ENCODE peak calls at places on chromosomes 6 and 20, in six cellular contexts. One of them, this sample, is unnamed.

GRCh38 chr6:147048930-147049329 is 155.3 kb upstream of the STXBP5 start:
- DNase-seq in stomach: no peak
- DNase-seq in uterus: no peak
- DNase-seq in left lung: no peak
- DNase-seq in effector memory CD4-positive, alpha-beta T cell: no peak
- DNase-seq in AG04450: no peak
- DNase-seq in this sample: no peak

GRCh38 chr6:34028691-34029360 is 117.1 kb downstream of the GRM4 start:
- DNase-seq in stomach: no peak
- DNase-seq in uterus: no peak
- DNase-seq in left lung: no peak
- DNase-seq in effector memory CD4-positive, alpha-beta T cell: no peak
- DNase-seq in AG04450: no peak
- DNase-seq in this sample: no peak

GRCh38 chr6:155510879-155511278 is 55.2 kb upstream of the NOX3 start:
- DNase-seq in stomach: no peak
- DNase-seq in uterus: no peak
- DNase-seq in left lung: no peak
- DNase-seq in effector memory CD4-positive, alpha-beta T cell: no peak
- DNase-seq in AG04450: no peak
- DNase-seq in this sample: no peak

GRCh38 chr6:53524455-53524815 is 20.5 kb downstream of the GCLC start:
- DNase-seq in stomach: no peak
- DNase-seq in uterus: no peak
- DNase-seq in left lung: no peak
- DNase-seq in effector memory CD4-positive, alpha-beta T cell: no peak
- DNase-seq in AG04450: no peak
- DNase-seq in this sample: no peak

GRCh38 chr6:133707456-133707855 is 181.5 kb upstream of the TCF21 start:
- DNase-seq in stomach: no peak
- DNase-seq in uterus: no peak
- DNase-seq in left lung: no peak
- DNase-seq in effector memory CD4-positive, alpha-beta T cell: no peak
- DNase-seq in AG04450: peak
- DNase-seq in this sample: no peak

GRCh38 chr20:38804682-38805501 is 605 bp upstream of the PPP1R16B start:
- DNase-seq in stomach: peak
- DNase-seq in uterus: no peak
- DNase-seq in left lung: no peak
- DNase-seq in effector memory CD4-positive, alpha-beta T cell: peak
- DNase-seq in AG04450: no peak
- DNase-seq in this sample: no peak

GRCh38 chr6:5138995-5139827 is 54.1 kb downstream of the PPP1R3G start:
- DNase-seq in stomach: no peak
- DNase-seq in uterus: no peak
- DNase-seq in left lung: no peak
- DNase-seq in effector memory CD4-positive, alpha-beta T cell: no peak
- DNase-seq in AG04450: no peak
- DNase-seq in this sample: no peak

GRCh38 chr20:23309781-23310180 is 40.8 kb upstream of the NXT1 start:
- DNase-seq in stomach: no peak
- DNase-seq in uterus: no peak
- DNase-seq in left lung: no peak
- DNase-seq in effector memory CD4-positive, alpha-beta T cell: no peak
- DNase-seq in AG04450: no peak
- DNase-seq in this sample: no peak

GRCh38 chr6:20952605-20953004 is 418.3 kb downstream of the CDKAL1 start:
- DNase-seq in stomach: no peak
- DNase-seq in uterus: no peak
- DNase-seq in left lung: no peak
- DNase-seq in effector memory CD4-positive, alpha-beta T cell: no peak
- DNase-seq in AG04450: peak
- DNase-seq in this sample: no peak

GRCh38 chr6:116158641-116159040 is 32.7 kb upstream of the COL10A1 start:
- DNase-seq in stomach: no peak
- DNase-seq in uterus: no peak
- DNase-seq in left lung: no peak
- DNase-seq in effector memory CD4-positive, alpha-beta T cell: no peak
- DNase-seq in AG04450: no peak
- DNase-seq in this sample: no peak

GRCh38 chr6:124958759-124959354 is 3.4 kb upstream of the RNF217 start:
- DNase-seq in stomach: no peak
- DNase-seq in uterus: no peak
- DNase-seq in left lung: no peak
- DNase-seq in effector memory CD4-positive, alpha-beta T cell: no peak
- DNase-seq in AG04450: no peak
- DNase-seq in this sample: no peak

GRCh38 chr20:5822569-5822968 is 72.4 kb downstream of the SHLD1 start:
- DNase-seq in stomach: no peak
- DNase-seq in uterus: no peak
- DNase-seq in left lung: no peak
- DNase-seq in effector memory CD4-positive, alpha-beta T cell: no peak
- DNase-seq in AG04450: no peak
- DNase-seq in this sample: no peak

GRCh38 chr20:16387661-16388060 is 185.6 kb downstream of the KIF16B start:
- DNase-seq in stomach: no peak
- DNase-seq in uterus: no peak
- DNase-seq in left lung: no peak
- DNase-seq in effector memory CD4-positive, alpha-beta T cell: no peak
- DNase-seq in AG04450: no peak
- DNase-seq in this sample: no peak

GRCh38 chr6:88164061-88164460 is 2.1 kb downstream of the CNR1 start:
- DNase-seq in stomach: no peak
- DNase-seq in uterus: no peak
- DNase-seq in left lung: no peak
- DNase-seq in effector memory CD4-positive, alpha-beta T cell: no peak
- DNase-seq in AG04450: no peak
- DNase-seq in this sample: no peak

GRCh38 chr6:135094403-135094821 is 39.8 kb upstream of the HBS1L start:
- DNase-seq in stomach: no peak
- DNase-seq in uterus: no peak
- DNase-seq in left lung: no peak
- DNase-seq in effector memory CD4-positive, alpha-beta T cell: no peak
- DNase-seq in AG04450: no peak
- DNase-seq in this sample: no peak

GRCh38 chr6:142945446-142946180 is 637 bp upstream of the HIVEP2 start:
- DNase-seq in stomach: peak
- DNase-seq in uterus: peak
- DNase-seq in left lung: peak
- DNase-seq in effector memory CD4-positive, alpha-beta T cell: peak
- DNase-seq in AG04450: no peak
- DNase-seq in this sample: no peak

GRCh38 chr20:49868538-49868937 is 46.8 kb downstream of the SPATA2 start:
- DNase-seq in stomach: no peak
- DNase-seq in uterus: no peak
- DNase-seq in left lung: no peak
- DNase-seq in effector memory CD4-positive, alpha-beta T cell: no peak
- DNase-seq in AG04450: no peak
- DNase-seq in this sample: no peak

GRCh38 chr6:108117427-108118358 is 43.2 kb upstream of the OSTM1 start:
- DNase-seq in stomach: peak
- DNase-seq in uterus: no peak
- DNase-seq in left lung: peak
- DNase-seq in effector memory CD4-positive, alpha-beta T cell: no peak
- DNase-seq in AG04450: no peak
- DNase-seq in this sample: no peak

GRCh38 chr6:11277275-11278206 is 45.1 kb upstream of the NEDD9 start:
- DNase-seq in stomach: no peak
- DNase-seq in uterus: no peak
- DNase-seq in left lung: peak
- DNase-seq in effector memory CD4-positive, alpha-beta T cell: no peak
- DNase-seq in AG04450: peak
- DNase-seq in this sample: no peak

GRCh38 chr6:35603326-35604202 is 85.2 kb downstream of the FKBP5 start:
- DNase-seq in stomach: no peak
- DNase-seq in uterus: no peak
- DNase-seq in left lung: no peak
- DNase-seq in effector memory CD4-positive, alpha-beta T cell: no peak
- DNase-seq in AG04450: no peak
- DNase-seq in this sample: no peak

GRCh38 chr20:12207875-12208274 is 290.2 kb downstream of the BTBD3 start:
- DNase-seq in stomach: peak
- DNase-seq in uterus: no peak
- DNase-seq in left lung: no peak
- DNase-seq in effector memory CD4-positive, alpha-beta T cell: no peak
- DNase-seq in AG04450: peak
- DNase-seq in this sample: no peak

GRCh38 chr20:63176448-63177133 is 39.3 kb downstream of the YTHDF1 start:
- DNase-seq in stomach: no peak
- DNase-seq in uterus: no peak
- DNase-seq in left lung: no peak
- DNase-seq in effector memory CD4-positive, alpha-beta T cell: no peak
- DNase-seq in AG04450: no peak
- DNase-seq in this sample: no peak

DNA sequence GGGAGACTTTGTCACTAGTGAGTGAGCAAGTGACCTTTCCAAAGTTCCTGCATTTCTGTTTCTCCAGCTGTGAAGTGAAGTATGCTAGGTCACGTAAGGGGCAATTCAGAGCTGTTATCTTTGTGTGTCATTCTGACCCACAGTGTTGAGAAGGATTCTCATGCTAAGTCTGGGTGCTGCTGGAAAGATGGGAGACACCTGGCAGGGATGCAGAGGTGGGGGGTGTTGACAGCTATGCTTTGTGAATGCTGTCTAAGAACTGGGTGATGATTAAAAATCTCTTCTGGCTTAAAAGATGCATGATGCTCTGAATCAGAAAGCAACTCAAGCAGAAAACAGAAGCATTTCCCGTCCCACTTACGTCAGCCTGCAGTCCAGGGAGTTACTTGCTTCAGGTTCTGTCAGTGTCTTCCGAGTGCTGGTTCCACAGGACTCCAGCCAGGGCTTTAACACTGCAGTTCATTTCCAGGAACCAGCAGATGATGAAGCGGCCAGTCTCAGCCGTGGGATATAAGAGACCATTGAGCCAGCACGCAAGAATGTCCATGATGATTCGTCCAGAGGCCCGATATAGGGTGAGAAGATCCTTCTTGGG is 30.9 kb upstream of the ASXL1 start:
- DNase-seq in stomach: no peak
- DNase-seq in uterus: no peak
- DNase-seq in left lung: no peak
- DNase-seq in effector memory CD4-positive, alpha-beta T cell: no peak
- DNase-seq in AG04450: peak
- DNase-seq in this sample: no peak
- H3K27ac ChIP-seq in stomach: no peak
- H3K27ac ChIP-seq in uterus: peak
- H3K27ac ChIP-seq in left lung: no peak
- H3K27ac ChIP-seq in effector memory CD4-positive, alpha-beta T cell: no peak
- H3K27ac ChIP-seq in AG04450: peak
- H3K27ac ChIP-seq in this sample: no peak

GRCh38 chr20:54042021-54042420 is 28.4 kb downstream of the BCAS1 start:
- DNase-seq in stomach: no peak
- DNase-seq in uterus: no peak
- DNase-seq in left lung: no peak
- DNase-seq in effector memory CD4-positive, alpha-beta T cell: no peak
- DNase-seq in AG04450: no peak
- DNase-seq in this sample: no peak
- H3K27ac ChIP-seq in stomach: no peak
- H3K27ac ChIP-seq in uterus: peak
- H3K27ac ChIP-seq in left lung: no peak
- H3K27ac ChIP-seq in effector memory CD4-positive, alpha-beta T cell: no peak
- H3K27ac ChIP-seq in AG04450: no peak
- H3K27ac ChIP-seq in this sample: no peak

GRCh38 chr20:57699395-57699794 is 10.4 kb downstream of the PMEPA1 start:
- DNase-seq in stomach: no peak
- DNase-seq in uterus: no peak
- DNase-seq in left lung: no peak
- DNase-seq in effector memory CD4-positive, alpha-beta T cell: no peak
- DNase-seq in AG04450: no peak
- DNase-seq in this sample: no peak

GRCh38 chr20:57697540-57697939 is 12.3 kb downstream of the PMEPA1 start:
- DNase-seq in stomach: no peak
- DNase-seq in uterus: no peak
- DNase-seq in left lung: no peak
- DNase-seq in effector memory CD4-positive, alpha-beta T cell: no peak
- DNase-seq in AG04450: no peak
- DNase-seq in this sample: no peak

GRCh38 chr20:57696401-57696961 is 13.3 kb downstream of the PMEPA1 start:
- DNase-seq in stomach: no peak
- DNase-seq in uterus: no peak
- DNase-seq in left lung: no peak
- DNase-seq in effector memory CD4-positive, alpha-beta T cell: no peak
- DNase-seq in AG04450: no peak
- DNase-seq in this sample: no peak

GRCh38 chr20:57698867-57699275 is 10.9 kb downstream of the PMEPA1 start:
- DNase-seq in stomach: no peak
- DNase-seq in uterus: no peak
- DNase-seq in left lung: no peak
- DNase-seq in effector memory CD4-positive, alpha-beta T cell: no peak
- DNase-seq in AG04450: no peak
- DNase-seq in this sample: no peak

DNA sequence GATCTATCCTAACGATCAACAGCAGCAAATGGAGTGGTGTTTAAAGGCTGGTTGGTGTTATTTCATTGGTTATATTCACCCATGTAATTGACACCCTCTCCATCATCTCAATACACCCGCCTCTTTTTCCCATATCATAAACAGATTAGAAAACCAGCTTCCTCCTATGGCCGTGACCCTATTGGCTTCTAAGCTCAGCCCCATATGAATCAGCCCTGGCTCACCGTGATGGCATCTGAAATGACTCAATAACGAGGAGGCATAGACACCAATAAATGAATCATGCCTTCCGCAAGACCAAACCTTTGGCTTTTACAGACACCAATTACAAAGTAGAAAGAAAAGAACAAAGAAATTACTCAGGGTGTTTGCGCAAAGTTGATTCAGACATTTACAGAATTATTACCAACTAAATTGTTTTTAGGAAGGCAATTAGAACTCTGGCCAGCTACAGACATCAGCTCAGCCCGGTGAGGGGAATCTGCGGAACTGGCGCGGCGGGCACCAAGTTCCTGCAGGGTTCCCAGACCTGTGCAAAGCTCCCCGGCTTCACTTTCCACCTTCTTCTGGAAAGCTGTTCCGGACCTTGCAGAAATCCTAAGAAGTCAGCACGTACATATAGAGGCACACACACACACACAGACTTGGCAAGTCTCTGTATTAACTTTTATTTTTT is 11.5 kb downstream of the PMEPA1 start:
- DNase-seq in stomach: peak
- DNase-seq in uterus: peak
- DNase-seq in left lung: no peak
- DNase-seq in effector memory CD4-positive, alpha-beta T cell: peak
- DNase-seq in AG04450: peak
- DNase-seq in this sample: no peak
- H3K27ac ChIP-seq in stomach: no peak
- H3K27ac ChIP-seq in uterus: no peak
- H3K27ac ChIP-seq in left lung: peak
- H3K27ac ChIP-seq in effector memory CD4-positive, alpha-beta T cell: no peak
- H3K27ac ChIP-seq in AG04450: peak
- H3K27ac ChIP-seq in this sample: no peak

DNA sequence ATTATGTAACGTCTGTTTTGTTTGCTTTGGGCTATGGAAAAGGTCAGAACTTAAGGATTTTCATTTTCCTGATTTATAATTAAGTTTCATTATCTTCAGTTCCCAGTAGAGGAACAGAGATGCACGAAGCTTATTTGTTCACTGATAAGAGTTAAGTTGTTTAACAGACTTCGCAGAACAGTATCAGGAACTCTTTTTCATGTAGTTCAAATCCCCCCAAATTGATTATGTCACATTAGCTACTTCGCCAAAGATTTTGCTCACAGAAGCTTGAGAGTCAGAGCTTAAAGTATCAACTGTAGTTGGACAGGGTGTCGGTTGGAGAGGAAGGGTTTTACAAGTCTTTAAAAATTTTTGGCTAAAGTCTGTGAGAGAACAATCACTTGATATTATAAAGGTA is 43.4 kb downstream of the ZHX3 start:
- DNase-seq in stomach: no peak
- DNase-seq in uterus: no peak
- DNase-seq in left lung: no peak
- DNase-seq in effector memory CD4-positive, alpha-beta T cell: no peak
- DNase-seq in AG04450: no peak
- DNase-seq in this sample: no peak
- H3K27ac ChIP-seq in stomach: no peak
- H3K27ac ChIP-seq in uterus: no peak
- H3K27ac ChIP-seq in left lung: no peak
- H3K27ac ChIP-seq in effector memory CD4-positive, alpha-beta T cell: no peak
- H3K27ac ChIP-seq in AG04450: no peak
- H3K27ac ChIP-seq in this sample: no peak